ENCODE peak calls at places on chromosomes 5 and 9, in six cellular contexts. One of them, this sample, is unnamed.

GRCh38 chr5:88236866-88237642 is 31.6 kb downstream of the TMEM161B start:
- DNase-seq in adrenal gland: no peak
- DNase-seq in HCT116: no peak
- DNase-seq in gastrocnemius medialis: no peak
- DNase-seq in IMR-90: peak; percentile 58
- DNase-seq in left ventricle myocardium inferior: no peak
- DNase-seq in this sample: no peak

GRCh38 chr5:108641596-108641995 is 106.1 kb upstream of the FER start:
- DNase-seq in adrenal gland: no peak
- DNase-seq in HCT116: no peak
- DNase-seq in gastrocnemius medialis: no peak
- DNase-seq in IMR-90: no peak
- DNase-seq in left ventricle myocardium inferior: no peak
- DNase-seq in this sample: no peak

GRCh38 chr5:1134478-1134877 is 22.6 kb upstream of the SLC12A7 start:
- DNase-seq in adrenal gland: peak; percentile 26
- DNase-seq in HCT116: no peak
- DNase-seq in gastrocnemius medialis: no peak
- DNase-seq in IMR-90: no peak
- DNase-seq in left ventricle myocardium inferior: no peak
- DNase-seq in this sample: no peak

GRCh38 chr9:124754289-124754688 is 16.8 kb downstream of the NR6A1 start:
- DNase-seq in adrenal gland: no peak
- DNase-seq in HCT116: no peak
- DNase-seq in gastrocnemius medialis: no peak
- DNase-seq in IMR-90: peak; percentile 55
- DNase-seq in left ventricle myocardium inferior: no peak
- DNase-seq in this sample: no peak

GRCh38 chr5:59588922-59589321 is 304.6 kb downstream of the PDE4D start:
- DNase-seq in adrenal gland: no peak
- DNase-seq in HCT116: no peak
- DNase-seq in gastrocnemius medialis: no peak
- DNase-seq in IMR-90: no peak
- DNase-seq in left ventricle myocardium inferior: no peak
- DNase-seq in this sample: no peak

GRCh38 chr5:60492958-60493357 is 207.0 kb downstream of the DEPDC1B start:
- DNase-seq in adrenal gland: no peak
- DNase-seq in HCT116: no peak
- DNase-seq in gastrocnemius medialis: no peak
- DNase-seq in IMR-90: peak; percentile 17
- DNase-seq in left ventricle myocardium inferior: no peak
- DNase-seq in this sample: no peak

GRCh38 chr5:92896722-92897121 is 684.3 kb downstream of the NR2F1-AS1 start:
- DNase-seq in adrenal gland: no peak
- DNase-seq in HCT116: no peak
- DNase-seq in gastrocnemius medialis: no peak
- DNase-seq in IMR-90: no peak
- DNase-seq in left ventricle myocardium inferior: no peak
- DNase-seq in this sample: no peak

GRCh38 chr9:21580636-21581353 is 98.7 kb upstream of the IFNE start:
- DNase-seq in adrenal gland: no peak
- DNase-seq in HCT116: no peak
- DNase-seq in gastrocnemius medialis: no peak
- DNase-seq in IMR-90: no peak
- DNase-seq in left ventricle myocardium inferior: no peak
- DNase-seq in this sample: no peak

GRCh38 chr9:12253941-12254340 is 439.2 kb upstream of the TYRP1 start:
- DNase-seq in adrenal gland: no peak
- DNase-seq in HCT116: no peak
- DNase-seq in gastrocnemius medialis: no peak
- DNase-seq in IMR-90: no peak
- DNase-seq in left ventricle myocardium inferior: no peak
- DNase-seq in this sample: no peak

GRCh38 chr5:83512051-83512745 is 40.7 kb downstream of the VCAN start:
- DNase-seq in adrenal gland: no peak
- DNase-seq in HCT116: no peak
- DNase-seq in gastrocnemius medialis: no peak
- DNase-seq in IMR-90: peak; percentile 37
- DNase-seq in left ventricle myocardium inferior: no peak
- DNase-seq in this sample: no peak

GRCh38 chr5:76468625-76469410 is 65.7 kb downstream of the IQGAP2 start:
- DNase-seq in adrenal gland: no peak
- DNase-seq in HCT116: no peak
- DNase-seq in gastrocnemius medialis: no peak
- DNase-seq in IMR-90: no peak
- DNase-seq in left ventricle myocardium inferior: no peak
- DNase-seq in this sample: no peak

GRCh38 chr9:100309992-100310391 is 42.8 kb downstream of the TEX10 start:
- DNase-seq in adrenal gland: no peak
- DNase-seq in HCT116: no peak
- DNase-seq in gastrocnemius medialis: no peak
- DNase-seq in IMR-90: no peak
- DNase-seq in left ventricle myocardium inferior: no peak
- DNase-seq in this sample: no peak

GRCh38 chr5:55407984-55408383 is 100.2 kb downstream of the MTREX start:
- DNase-seq in adrenal gland: no peak
- DNase-seq in HCT116: no peak
- DNase-seq in gastrocnemius medialis: no peak
- DNase-seq in IMR-90: no peak
- DNase-seq in left ventricle myocardium inferior: no peak
- DNase-seq in this sample: no peak

GRCh38 chr5:168447748-168448147 is 38.5 kb upstream of the RARS1 start:
- DNase-seq in adrenal gland: no peak
- DNase-seq in HCT116: no peak
- DNase-seq in gastrocnemius medialis: no peak
- DNase-seq in IMR-90: no peak
- DNase-seq in left ventricle myocardium inferior: no peak
- DNase-seq in this sample: no peak

GRCh38 chr5:28766565-28767158 is 1728.3 kb upstream of the CDH9 start:
- DNase-seq in adrenal gland: no peak
- DNase-seq in HCT116: peak; percentile 16
- DNase-seq in gastrocnemius medialis: no peak
- DNase-seq in IMR-90: peak; percentile 21
- DNase-seq in left ventricle myocardium inferior: no peak
- DNase-seq in this sample: no peak

GRCh38 chr9:120441446-120442279 is 138.3 kb downstream of the CDK5RAP2 start:
- DNase-seq in adrenal gland: no peak
- DNase-seq in HCT116: no peak
- DNase-seq in gastrocnemius medialis: no peak
- DNase-seq in IMR-90: peak; percentile 93
- DNase-seq in left ventricle myocardium inferior: no peak
- DNase-seq in this sample: no peak

GRCh38 chr5:5363045-5363444 is 59.4 kb upstream of the ICE1 start:
- DNase-seq in adrenal gland: no peak
- DNase-seq in HCT116: no peak
- DNase-seq in gastrocnemius medialis: no peak
- DNase-seq in IMR-90: no peak
- DNase-seq in left ventricle myocardium inferior: no peak
- DNase-seq in this sample: no peak

GRCh38 chr5:134541736-134542376 is 16.4 kb downstream of the JADE2 start:
- DNase-seq in adrenal gland: peak; percentile 64
- DNase-seq in HCT116: no peak
- DNase-seq in gastrocnemius medialis: no peak
- DNase-seq in IMR-90: peak; percentile 64
- DNase-seq in left ventricle myocardium inferior: peak; percentile 55
- DNase-seq in this sample: no peak

GRCh38 chr5:23289162-23289561 is 218.2 kb upstream of the PRDM9 start:
- DNase-seq in adrenal gland: no peak
- DNase-seq in HCT116: no peak
- DNase-seq in gastrocnemius medialis: no peak
- DNase-seq in IMR-90: no peak
- DNase-seq in left ventricle myocardium inferior: no peak
- DNase-seq in this sample: no peak

GRCh38 chr5:55308254-55308836 is 556 bp downstream of the MTREX start:
- DNase-seq in adrenal gland: no peak
- DNase-seq in HCT116: no peak
- DNase-seq in gastrocnemius medialis: peak; percentile 21
- DNase-seq in IMR-90: peak; percentile 19
- DNase-seq in left ventricle myocardium inferior: no peak
- DNase-seq in this sample: no peak

GRCh38 chr5:31995011-31995410 is 179.1 kb downstream of the GOLPH3 start:
- DNase-seq in adrenal gland: no peak
- DNase-seq in HCT116: no peak
- DNase-seq in gastrocnemius medialis: no peak
- DNase-seq in IMR-90: no peak
- DNase-seq in left ventricle myocardium inferior: no peak
- DNase-seq in this sample: no peak

GRCh38 chr9:33465596-33466564 is 7.8 kb downstream of the NOL6 start:
- DNase-seq in adrenal gland: no peak
- DNase-seq in HCT116: no peak
- DNase-seq in gastrocnemius medialis: no peak
- DNase-seq in IMR-90: no peak
- DNase-seq in left ventricle myocardium inferior: no peak
- DNase-seq in this sample: no peak

GRCh38 chr5:37029436-37029835 is 152.9 kb downstream of the NIPBL start:
- DNase-seq in adrenal gland: no peak
- DNase-seq in HCT116: no peak
- DNase-seq in gastrocnemius medialis: no peak
- DNase-seq in IMR-90: no peak
- DNase-seq in left ventricle myocardium inferior: no peak
- DNase-seq in this sample: no peak

GRCh38 chr5:74034738-74035137 is 408.7 kb downstream of the ARHGEF28 start:
- DNase-seq in adrenal gland: no peak
- DNase-seq in HCT116: no peak
- DNase-seq in gastrocnemius medialis: no peak
- DNase-seq in IMR-90: peak; percentile 88
- DNase-seq in left ventricle myocardium inferior: no peak
- DNase-seq in this sample: no peak

GRCh38 chr9:90921969-90922368 is 120.3 kb downstream of the SYK start:
- DNase-seq in adrenal gland: no peak
- DNase-seq in HCT116: no peak
- DNase-seq in gastrocnemius medialis: no peak
- DNase-seq in IMR-90: no peak
- DNase-seq in left ventricle myocardium inferior: no peak
- DNase-seq in this sample: no peak

GRCh38 chr9:99037768-99038167 is 67.1 kb upstream of the TGFBR1 start:
- DNase-seq in adrenal gland: no peak
- DNase-seq in HCT116: no peak
- DNase-seq in gastrocnemius medialis: no peak
- DNase-seq in IMR-90: no peak
- DNase-seq in left ventricle myocardium inferior: no peak
- DNase-seq in this sample: no peak

GRCh38 chr9:69817202-69817601 is 3.4 kb upstream of the CFAP95 start:
- DNase-seq in adrenal gland: no peak
- DNase-seq in HCT116: no peak
- DNase-seq in gastrocnemius medialis: no peak
- DNase-seq in IMR-90: no peak
- DNase-seq in left ventricle myocardium inferior: no peak
- DNase-seq in this sample: no peak

GRCh38 chr9:110517483-110517882 is 62.1 kb downstream of the SVEP1 start:
- DNase-seq in adrenal gland: no peak
- DNase-seq in HCT116: no peak
- DNase-seq in gastrocnemius medialis: no peak
- DNase-seq in IMR-90: no peak
- DNase-seq in left ventricle myocardium inferior: no peak
- DNase-seq in this sample: no peak

GRCh38 chr9:104090578-104090977 is 3.5 kb upstream of the SMC2 start:
- DNase-seq in adrenal gland: no peak
- DNase-seq in HCT116: no peak
- DNase-seq in gastrocnemius medialis: no peak
- DNase-seq in IMR-90: no peak
- DNase-seq in left ventricle myocardium inferior: no peak
- DNase-seq in this sample: no peak

DNA sequence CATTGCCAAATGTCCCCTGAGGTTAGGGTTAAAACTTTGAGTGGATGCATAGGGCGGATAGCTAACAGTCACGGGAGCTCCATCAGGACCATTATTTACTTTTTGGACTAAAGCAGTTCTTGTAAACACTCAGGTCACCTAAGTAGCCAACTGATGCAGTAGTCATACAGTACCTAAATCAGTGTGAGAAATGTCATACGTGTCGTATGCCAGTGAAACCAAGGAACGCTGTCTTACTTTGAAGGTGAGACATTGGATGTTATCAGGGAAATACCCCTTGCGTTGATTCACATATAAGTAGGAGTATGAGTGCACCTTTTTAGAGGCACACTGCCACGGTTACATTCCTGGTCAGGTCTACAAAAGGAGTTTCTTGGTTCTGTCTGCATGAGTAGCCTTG is 101.9 kb downstream of the LNPEP start:
- DNase-seq in adrenal gland: no peak
- DNase-seq in HCT116: no peak
- DNase-seq in gastrocnemius medialis: no peak
- DNase-seq in IMR-90: no peak
- DNase-seq in left ventricle myocardium inferior: no peak
- DNase-seq in this sample: no peak
- H3K27ac ChIP-seq in adrenal gland: no peak overlapping the region
- H3K27ac ChIP-seq in HCT116: no peak overlapping the region
- H3K27ac ChIP-seq in gastrocnemius medialis: no peak overlapping the region
- H3K27ac ChIP-seq in IMR-90: no peak overlapping the region
- H3K27ac ChIP-seq in left ventricle myocardium inferior: no peak overlapping the region
- H3K27ac ChIP-seq in this sample: no peak overlapping the region

GRCh38 chr5:109718216-109718615 is 28.5 kb downstream of the MAN2A1 start:
- DNase-seq in adrenal gland: no peak
- DNase-seq in HCT116: no peak
- DNase-seq in gastrocnemius medialis: no peak
- DNase-seq in IMR-90: no peak
- DNase-seq in left ventricle myocardium inferior: no peak
- DNase-seq in this sample: no peak
- H3K4me3 ChIP-seq in adrenal gland: no peak overlapping the region
- H3K4me3 ChIP-seq in HCT116: no peak overlapping the region
- H3K4me3 ChIP-seq in gastrocnemius medialis: no peak overlapping the region
- H3K4me3 ChIP-seq in IMR-90: no peak overlapping the region
- H3K4me3 ChIP-seq in left ventricle myocardium inferior: no peak overlapping the region
- H3K4me3 ChIP-seq in this sample: no peak overlapping the region

GRCh38 chr5:148202531-148203092 is at the start of gene SPINK6:
- DNase-seq in adrenal gland: no peak
- DNase-seq in HCT116: no peak
- DNase-seq in gastrocnemius medialis: no peak
- DNase-seq in IMR-90: no peak
- DNase-seq in left ventricle myocardium inferior: no peak
- DNase-seq in this sample: no peak

GRCh38 chr5:148206620-148207019 is 3.8 kb downstream of the SPINK6 start:
- DNase-seq in adrenal gland: no peak
- DNase-seq in HCT116: no peak
- DNase-seq in gastrocnemius medialis: no peak
- DNase-seq in IMR-90: no peak
- DNase-seq in left ventricle myocardium inferior: no peak
- DNase-seq in this sample: no peak

GRCh38 chr5:148205865-148206264 is 3.0 kb downstream of the SPINK6 start:
- DNase-seq in adrenal gland: no peak
- DNase-seq in HCT116: no peak
- DNase-seq in gastrocnemius medialis: no peak
- DNase-seq in IMR-90: no peak
- DNase-seq in left ventricle myocardium inferior: no peak
- DNase-seq in this sample: no peak

GRCh38 chr5:148208226-148208625 is 5.4 kb downstream of the SPINK6 start:
- DNase-seq in adrenal gland: no peak
- DNase-seq in HCT116: no peak
- DNase-seq in gastrocnemius medialis: no peak
- DNase-seq in IMR-90: no peak
- DNase-seq in left ventricle myocardium inferior: no peak
- DNase-seq in this sample: no peak

GRCh38 chr5:148205044-148205813 is 2.4 kb downstream of the SPINK6 start:
- DNase-seq in adrenal gland: no peak
- DNase-seq in HCT116: no peak
- DNase-seq in gastrocnemius medialis: no peak
- DNase-seq in IMR-90: no peak
- DNase-seq in left ventricle myocardium inferior: no peak
- DNase-seq in this sample: no peak
- H3K4me1 ChIP-seq in adrenal gland: no peaks in the 10 kb centered on the region
- H3K4me1 ChIP-seq in HCT116: no peaks in the 10 kb centered on the region
- H3K4me1 ChIP-seq in gastrocnemius medialis: no peaks in the 10 kb centered on the region
- H3K4me1 ChIP-seq in IMR-90: no peaks in the 10 kb centered on the region
- H3K4me1 ChIP-seq in left ventricle myocardium inferior: peaks cover 11% of the 10 kb centered on the region
- H3K4me1 ChIP-seq in this sample: no peaks in the 10 kb centered on the region

GRCh38 chr5:78647411-78647818 is 1.2 kb downstream of the LHFPL2 start:
- DNase-seq in adrenal gland: peak; percentile 43
- DNase-seq in HCT116: no peak
- DNase-seq in gastrocnemius medialis: no peak
- DNase-seq in IMR-90: peak; percentile 47
- DNase-seq in left ventricle myocardium inferior: no peak
- DNase-seq in this sample: no peak
- H3K27ac ChIP-seq in adrenal gland: no peak overlapping the region
- H3K27ac ChIP-seq in HCT116: peak overlapping the region; percentile 73
- H3K27ac ChIP-seq in gastrocnemius medialis: peak overlapping the region; percentile 91
- H3K27ac ChIP-seq in IMR-90: peak overlapping the region; percentile 96
- H3K27ac ChIP-seq in left ventricle myocardium inferior: peak overlapping the region; percentile 93
- H3K27ac ChIP-seq in this sample: peak overlapping the region; percentile 99